ENCODE peak calls at places on chromosomes 7 and 10, in eight cellular contexts. N, T, A, I, X, K, M and Z are unnamed samples.

GRCh38 chr10:23035569-23035968 is 59.8 kb upstream of the MSRB2 start:
- DNase-seq in T (peak; percentile 21), M (peak; percentile 26), K (no peak), X (no peak), N (no peak), A (peak; percentile 26), I (peak; percentile 84), Z (no peak)

GRCh38 chr10:93081296-93081695 is 7.6 kb downstream of the CYP26A1 start:
- DNase-seq in T (no peak), I (no peak), X (peak; percentile 12), K (no peak), A (no peak), M (no peak), N (no peak), Z (no peak)

GRCh38 chr7:135913404-135913803 is 63.8 kb downstream of the MTPN start:
- DNase-seq in T (no peak), K (no peak), I (no peak), N (no peak), X (no peak), M (no peak), A (no peak), Z (no peak)

GRCh38 chr7:18974803-18975202 is 142.6 kb downstream of the TWIST1 start:
- DNase-seq in M (no peak), K (no peak), X (no peak), T (no peak), I (no peak), A (peak; percentile 92), N (no peak), Z (no peak)

GRCh38 chr10:61633665-61634064 is 29.1 kb upstream of the CABCOCO1 start:
- DNase-seq in I (no peak), X (no peak), K (no peak), A (peak; percentile 53), N (no peak), T (no peak), M (no peak), Z (no peak)

GRCh38 chr7:121107923-121108498 is 119.5 kb downstream of the CPED1 start:
- DNase-seq in A (peak; percentile 67), I (peak; percentile 85), K (no peak), M (peak; percentile 45), X (no peak), N (no peak), T (peak; percentile 30), Z (no peak)

GRCh38 chr7:50369408-50370026 is 65.0 kb downstream of the IKZF1 start:
- DNase-seq in I (peak; percentile 85), M (peak; percentile 57), T (peak; percentile 18), A (peak; percentile 39), X (no peak), N (no peak), K (no peak), Z (no peak)

GRCh38 chr7:2060701-2061100 is 172.0 kb downstream of the MAD1L1 start:
- DNase-seq in I (no peak), A (no peak), X (no peak), M (no peak), T (no peak), K (no peak), N (no peak), Z (no peak)

GRCh38 chr10:22713853-22714523 is 390 bp downstream of the PIP4K2A start:
- DNase-seq in A (no peak), T (peak; percentile 37), X (peak; percentile 30), M (no peak), K (no peak), I (peak; percentile 48), N (peak; percentile 77), Z (no peak)

GRCh38 chr10:47121336-47121735 is 178.7 kb upstream of the GDF10 start:
- DNase-seq in N (no peak), X (no peak), T (no peak), A (peak; percentile 17), I (no peak), M (no peak), K (no peak), Z (no peak)

GRCh38 chr10:74417397-74417796 is 266.4 kb downstream of the ADK start:
- DNase-seq in I (no peak), N (no peak), M (no peak), X (no peak), A (no peak), T (no peak), K (no peak), Z (no peak)

GRCh38 chr7:135976312-135977019 is 693 bp downstream of the MTPN start:
- DNase-seq in I (peak; percentile 79), M (peak; percentile 67), T (no peak), K (no peak), X (peak; percentile 56), N (no peak), A (peak; percentile 62), Z (no peak)

GRCh38 chr10:32713560-32713959 is 244.5 kb downstream of the ITGB1 start:
- DNase-seq in N (no peak), A (no peak), M (no peak), I (peak; percentile 4), K (no peak), X (no peak), T (no peak), Z (no peak)
- TF ChIP-seq CTCF in N (no peak), A (peak; percentile 37), M (peak; percentile 11), I (peak; percentile 53), K (no peak), X (no peak), T (no peak), Z (no peak)

GRCh38 chr10:14200645-14201534 is 129.8 kb downstream of the FRMD4A start:
- DNase-seq in X (peak; percentile 17), M (peak; percentile 26), T (peak; percentile 53), K (no peak), N (no peak), A (no peak), I (peak; percentile 85), Z (no peak)
- TF ChIP-seq CTCF in X (no peak), M (peak; percentile 45), T (peak; percentile 51), K (no peak), N (peak; percentile 27), A (peak; percentile 19), I (peak; percentile 76), Z (peak; percentile 73)

DNA sequence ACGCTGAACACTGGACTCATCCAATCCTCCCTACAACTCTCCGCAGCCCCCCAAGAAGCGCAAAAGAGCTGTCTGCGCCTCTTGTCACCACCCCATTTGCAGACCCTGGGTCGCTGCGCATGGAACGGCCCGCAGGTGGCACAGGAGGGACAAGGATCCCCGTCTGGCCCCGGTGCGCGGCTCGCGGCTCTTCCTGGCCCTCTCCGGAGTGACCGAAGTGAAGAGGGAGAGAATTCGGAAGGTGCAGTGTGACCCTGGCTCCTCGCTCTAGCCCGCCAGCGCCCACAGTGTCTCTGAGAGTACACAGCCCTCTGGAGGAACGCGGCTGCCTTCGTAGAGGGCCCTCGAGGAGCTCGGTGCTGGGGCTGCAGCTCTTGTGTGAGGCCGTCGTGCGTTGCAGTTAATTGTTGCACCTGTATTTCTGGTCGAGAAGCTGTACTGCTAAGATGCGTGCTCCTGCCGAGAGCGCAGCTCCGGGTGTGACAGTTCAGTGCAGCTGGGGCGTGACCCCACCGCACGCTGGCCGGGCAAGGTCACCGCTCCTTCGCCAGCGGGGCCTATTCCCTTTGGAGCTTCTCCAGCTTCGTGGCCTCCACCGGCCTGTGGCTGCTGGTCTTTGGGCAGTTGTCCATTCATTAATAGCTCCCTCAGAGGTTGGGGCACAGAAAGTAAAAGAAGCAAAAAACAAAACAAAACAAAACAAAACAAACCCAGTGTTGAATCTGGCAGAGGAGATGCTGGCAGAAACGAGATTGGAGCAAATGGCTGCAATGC is 119.0 kb downstream of the SEC23IP start:
- DNase-seq in K (no peak), M (peak; percentile 18), X (no peak), I (peak; percentile 65), T (peak; percentile 39), N (no peak), A (no peak), Z (no peak)
- TF ChIP-seq CTCF in K (no peak), M (no peak), X (no peak), I (peak; percentile 55), T (no peak), N (no peak), A (peak; percentile 4), Z (no peak)

DNA sequence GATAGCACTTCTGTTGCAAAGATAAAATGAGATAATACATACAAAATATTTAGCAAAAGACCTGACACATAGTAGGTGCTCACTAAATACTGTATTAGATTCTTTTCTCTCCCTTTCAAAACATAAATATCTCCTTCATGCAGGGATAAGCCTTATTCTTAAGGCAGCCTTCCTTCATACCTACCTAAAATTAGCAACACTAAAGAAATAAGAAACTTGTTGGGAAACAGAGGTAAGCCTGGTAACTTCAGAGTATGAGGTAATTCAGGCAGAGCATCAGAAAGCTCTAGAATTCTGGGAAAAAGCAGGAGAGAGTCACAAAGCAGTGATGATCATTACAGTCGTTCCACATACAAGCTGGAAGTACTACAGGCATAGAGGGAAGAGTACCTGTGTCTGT is 15.2 kb downstream of the HIBADH start:
- DNase-seq in A (no peak), X (no peak), N (no peak), M (no peak), T (no peak), K (no peak), I (no peak), Z (no peak)
- TF ChIP-seq CTCF in A (no peak), X (no peak), N (no peak), M (no peak), T (no peak), K (no peak), I (no peak), Z (no peak)

GRCh38 chr7:44979481-44980392 is 922 bp upstream of the MYO1G start:
- DNase-seq in A (peak; percentile 52), K (no peak), N (no peak), I (peak; percentile 35), M (no peak), T (no peak), X (no peak), Z (no peak)
- TF ChIP-seq CTCF in A (no peak), K (no peak), N (no peak), I (peak; percentile 21), M (no peak), T (no peak), X (no peak), Z (no peak)